ENCODE peak calls at places on chromosomes 11 and 22, in four cellular contexts. One of them, this sample, is unnamed.

GRCh38 chr11:47918882-47919495 is 61.4 kb upstream of the PTPRJ start:
- DNase-seq in K562: no peak
- DNase-seq in A549: peak; percentile 54
- DNase-seq in HepG2: no peak
- DNase-seq in this sample: no peak

GRCh38 chr22:29813563-29813962 is 24.5 kb downstream of the ASCC2 start:
- DNase-seq in A549: peak; percentile 80
- DNase-seq in K562: peak; percentile 64
- DNase-seq in HepG2: no peak
- DNase-seq in this sample: no peak

GRCh38 chr11:57668467-57668890 is 565 bp downstream of the ZDHHC5 start:
- DNase-seq in A549: no peak
- DNase-seq in K562: no peak
- DNase-seq in HepG2: no peak
- DNase-seq in this sample: no peak

GRCh38 chr11:67644042-67644441 is 4.5 kb upstream of the TBX10 start:
- DNase-seq in K562: peak; percentile 35
- DNase-seq in HepG2: peak; percentile 43
- DNase-seq in A549: peak; percentile 48
- DNase-seq in this sample: peak; percentile 22

GRCh38 chr22:25933158-25933788 is 191.3 kb downstream of the MYO18B start:
- DNase-seq in A549: no peak
- DNase-seq in HepG2: no peak
- DNase-seq in K562: no peak
- DNase-seq in this sample: no peak

GRCh38 chr22:40240671-40241070 is 62.9 kb downstream of the TNRC6B start:
- DNase-seq in A549: no peak
- DNase-seq in HepG2: no peak
- DNase-seq in K562: no peak
- DNase-seq in this sample: no peak

GRCh38 chr11:117879516-117880480 is 3.3 kb upstream of the FXYD6 start:
- DNase-seq in A549: no peak
- DNase-seq in K562: no peak
- DNase-seq in HepG2: no peak
- DNase-seq in this sample: no peak

GRCh38 chr11:109865558-109866186 is 227.5 kb upstream of the ZC3H12C start:
- DNase-seq in A549: no peak
- DNase-seq in K562: no peak
- DNase-seq in HepG2: no peak
- DNase-seq in this sample: peak; percentile 12

GRCh38 chr11:63564056-63564784 is 1.0 kb upstream of the PLAAT2 start:
- DNase-seq in A549: no peak
- DNase-seq in HepG2: no peak
- DNase-seq in K562: no peak
- DNase-seq in this sample: no peak

GRCh38 chr11:92886243-92886905 is 83.1 kb upstream of the MTNR1B start:
- DNase-seq in A549: peak; percentile 38
- DNase-seq in K562: peak; percentile 51
- DNase-seq in HepG2: peak; percentile 54
- DNase-seq in this sample: peak; percentile 32

GRCh38 chr11:108890482-108891092 is 225.7 kb downstream of the DDX10 start:
- DNase-seq in A549: no peak
- DNase-seq in K562: no peak
- DNase-seq in HepG2: no peak
- DNase-seq in this sample: no peak

GRCh38 chr11:76637491-76638266 is 32.9 kb downstream of the LRRC32 start:
- DNase-seq in A549: no peak
- DNase-seq in K562: no peak
- DNase-seq in HepG2: no peak
- DNase-seq in this sample: no peak

GRCh38 chr11:33724644-33725035 is 11.6 kb downstream of the CD59 start:
- DNase-seq in HepG2: no peak
- DNase-seq in K562: no peak
- DNase-seq in A549: no peak
- DNase-seq in this sample: no peak

GRCh38 chr11:7251836-7252682 is at the start of gene SYT9:
- DNase-seq in K562: peak; percentile 16
- DNase-seq in HepG2: no peak
- DNase-seq in A549: peak; percentile 38
- DNase-seq in this sample: peak; percentile 89

GRCh38 chr11:33383075-33383919 is 126.1 kb downstream of the HIPK3 start:
- DNase-seq in K562: no peak
- DNase-seq in A549: no peak
- DNase-seq in HepG2: no peak
- DNase-seq in this sample: no peak

GRCh38 chr11:95682552-95682951 is 107.0 kb downstream of the FAM76B start:
- DNase-seq in HepG2: no peak
- DNase-seq in K562: no peak
- DNase-seq in A549: no peak
- DNase-seq in this sample: no peak

GRCh38 chr11:117633186-117633585 is 163.8 kb downstream of the DSCAML1 start:
- DNase-seq in A549: no peak
- DNase-seq in K562: no peak
- DNase-seq in HepG2: no peak
- DNase-seq in this sample: no peak

GRCh38 chr11:116530705-116531104 is 242.1 kb downstream of the BUD13 start:
- DNase-seq in K562: no peak
- DNase-seq in A549: no peak
- DNase-seq in HepG2: no peak
- DNase-seq in this sample: no peak

GRCh38 chr22:17764036-17764435 is 10.2 kb downstream of the BID start:
- DNase-seq in HepG2: no peak
- DNase-seq in K562: no peak
- DNase-seq in A549: no peak
- DNase-seq in this sample: no peak

GRCh38 chr11:78061088-78061920 is 2.4 kb upstream of the THRSP start:
- DNase-seq in K562: no peak
- DNase-seq in A549: no peak
- DNase-seq in HepG2: peak; percentile 64
- DNase-seq in this sample: no peak

GRCh38 chr11:65625628-65626342 is 10.2 kb downstream of the PCNX3 start:
- DNase-seq in K562: peak; percentile 32
- DNase-seq in HepG2: no peak
- DNase-seq in A549: peak; percentile 69
- DNase-seq in this sample: peak; percentile 52

GRCh38 chr11:64878223-64878493 is 263 bp downstream of the EHD1 start:
- DNase-seq in A549: no peak
- DNase-seq in K562: no peak
- DNase-seq in HepG2: no peak
- DNase-seq in this sample: no peak

GRCh38 chr11:64070301-64070656 is 34.5 kb downstream of the FLRT1 start:
- DNase-seq in HepG2: no peak
- DNase-seq in K562: no peak
- DNase-seq in A549: no peak
- DNase-seq in this sample: no peak

GRCh38 chr11:130160460-130161090 is 993 bp downstream of the ST14 start:
- DNase-seq in K562: no peak
- DNase-seq in A549: no peak
- DNase-seq in HepG2: no peak
- DNase-seq in this sample: no peak

GRCh38 chr11:61488651-61489291 is 19.8 kb upstream of the LRRC10B start:
- DNase-seq in HepG2: peak; percentile 89
- DNase-seq in A549: no peak
- DNase-seq in K562: peak; percentile 48
- DNase-seq in this sample: peak; percentile 76

GRCh38 chr22:43707650-43708049 is 104.5 kb downstream of the EFCAB6 start:
- DNase-seq in K562: no peak
- DNase-seq in A549: no peak
- DNase-seq in HepG2: no peak
- DNase-seq in this sample: no peak

GRCh38 chr22:41334951-41335635 is 33.8 kb downstream of the ZC3H7B start:
- DNase-seq in HepG2: no peak
- DNase-seq in A549: no peak
- DNase-seq in K562: no peak
- DNase-seq in this sample: no peak

GRCh38 chr11:34358258-34358665 is 452 bp upstream of the ABTB2 start:
- DNase-seq in A549: peak; percentile 71
- DNase-seq in K562: peak; percentile 76
- DNase-seq in HepG2: peak; percentile 75
- DNase-seq in this sample: peak; percentile 65

GRCh38 chr11:13891911-13892310 is 70.6 kb upstream of the SPON1 start:
- DNase-seq in HepG2: no peak
- DNase-seq in A549: no peak
- DNase-seq in K562: peak; percentile 17
- DNase-seq in this sample: no peak

GRCh38 chr11:64021742-64022067 is 14.0 kb upstream of the FLRT1 start:
- DNase-seq in A549: no peak
- DNase-seq in HepG2: no peak
- DNase-seq in K562: no peak
- DNase-seq in this sample: no peak

GRCh38 chr22:42763965-42764480 is 43.4 kb upstream of the A4GALT start:
- DNase-seq in K562: no peak
- DNase-seq in HepG2: no peak
- DNase-seq in A549: no peak
- DNase-seq in this sample: no peak

GRCh38 chr22:17077255-17077654 is 7.5 kb upstream of the IL17RA start:
- DNase-seq in HepG2: no peak
- DNase-seq in K562: no peak
- DNase-seq in A549: no peak
- DNase-seq in this sample: no peak

GRCh38 chr11:61378713-61379313 is 13.6 kb upstream of the TMEM216 start:
- DNase-seq in K562: no peak
- DNase-seq in A549: peak; percentile 72
- DNase-seq in HepG2: peak; percentile 49
- DNase-seq in this sample: no peak

GRCh38 chr11:28965824-28966223 is 857.6 kb downstream of the METTL15 start:
- DNase-seq in HepG2: no peak
- DNase-seq in A549: no peak
- DNase-seq in K562: no peak
- DNase-seq in this sample: no peak

GRCh38 chr11:119721129-119722120 is 7.6 kb downstream of the NECTIN1 start:
- DNase-seq in A549: peak; percentile 41
- DNase-seq in K562: peak; percentile 43
- DNase-seq in HepG2: peak; percentile 67
- DNase-seq in this sample: peak; percentile 77

GRCh38 chr11:69122642-69123431 is 32.9 kb upstream of the SMIM38 start:
- DNase-seq in K562: peak; percentile 56
- DNase-seq in A549: peak; percentile 97
- DNase-seq in HepG2: peak; percentile 91
- DNase-seq in this sample: peak; percentile 86

GRCh38 chr11:67441082-67441683 is 2.1 kb downstream of the CORO1B start:
- DNase-seq in K562: no peak
- DNase-seq in A549: no peak
- DNase-seq in HepG2: no peak
- DNase-seq in this sample: no peak

GRCh38 chr11:79249341-79249993 is 191.4 kb downstream of the TENM4 start:
- DNase-seq in HepG2: no peak
- DNase-seq in K562: no peak
- DNase-seq in A549: no peak
- DNase-seq in this sample: no peak

DNA sequence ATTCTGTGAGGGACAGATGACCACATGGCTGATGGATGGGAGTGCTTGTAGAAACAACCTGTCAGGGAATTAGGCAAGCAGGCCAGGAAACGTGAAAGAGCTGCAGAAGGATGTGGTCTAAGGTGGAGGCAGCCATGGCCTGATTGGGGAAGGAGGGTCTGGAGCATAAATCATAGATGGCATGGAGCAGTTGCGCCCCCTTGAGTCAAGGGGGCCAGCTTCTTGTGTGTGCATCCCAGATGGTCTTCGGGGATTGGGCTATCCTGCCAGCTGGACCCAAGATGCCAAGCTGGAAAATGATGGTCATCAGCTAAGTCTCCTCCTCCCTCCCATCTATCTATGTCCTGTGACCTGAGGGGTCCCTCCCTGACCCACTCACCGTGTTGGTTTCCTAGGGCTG is 119.4 kb upstream of the CLPB start:
- DNase-seq in K562: peak; percentile 28
- DNase-seq in A549: no peak
- DNase-seq in HepG2: no peak
- DNase-seq in this sample: peak; percentile 73
- TF ChIP-seq NR3C1 in K562: no peak
- TF ChIP-seq NR3C1 in A549: no peak
- TF ChIP-seq NR3C1 in HepG2: no peak
- TF ChIP-seq NR3C1 in this sample: no peak

DNA sequence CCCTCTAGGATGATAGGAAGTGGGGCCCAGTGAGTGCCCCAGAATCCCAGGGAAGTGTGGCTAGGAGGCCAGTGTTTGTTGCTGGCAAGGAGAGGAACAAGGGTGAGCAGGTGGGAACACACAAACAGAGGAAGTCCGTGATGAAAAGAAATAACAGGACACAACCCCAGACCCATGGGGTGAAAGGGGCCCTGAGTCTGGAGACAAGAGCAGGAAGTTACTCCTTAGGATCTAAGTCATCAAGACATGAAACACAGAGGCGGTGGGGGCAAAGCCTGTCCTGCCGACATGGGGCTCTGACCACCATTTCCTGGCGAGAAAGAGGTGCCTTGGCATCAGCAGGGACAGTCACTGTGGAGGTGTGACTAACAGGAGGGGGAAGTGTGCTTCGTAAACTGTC is 21.8 kb downstream of the CHST1 start:
- DNase-seq in K562: no peak
- DNase-seq in A549: no peak
- DNase-seq in HepG2: no peak
- DNase-seq in this sample: no peak
- TF ChIP-seq NR3C1 in K562: no peak
- TF ChIP-seq NR3C1 in A549: no peak
- TF ChIP-seq NR3C1 in HepG2: no peak
- TF ChIP-seq NR3C1 in this sample: no peak

GRCh38 chr11:1928891-1929541 is 9.5 kb downstream of the TNNT3 start:
- DNase-seq in HepG2: no peak
- DNase-seq in A549: no peak
- DNase-seq in K562: no peak
- DNase-seq in this sample: no peak

GRCh38 chr11:1931326-1931725 is 11.8 kb downstream of the TNNT3 start:
- DNase-seq in A549: no peak
- DNase-seq in HepG2: no peak
- DNase-seq in K562: no peak
- DNase-seq in this sample: peak; percentile 9

GRCh38 chr11:1929621-1930447 is 10.3 kb downstream of the TNNT3 start:
- DNase-seq in HepG2: no peak
- DNase-seq in K562: no peak
- DNase-seq in A549: no peak
- DNase-seq in this sample: peak; percentile 5

GRCh38 chr11:1931791-1932480 is 12.4 kb downstream of the TNNT3 start:
- DNase-seq in K562: no peak
- DNase-seq in A549: no peak
- DNase-seq in HepG2: no peak
- DNase-seq in this sample: peak; percentile 4

GRCh38 chr11:1930448-1930802 is 10.9 kb downstream of the TNNT3 start:
- DNase-seq in K562: no peak
- DNase-seq in HepG2: no peak
- DNase-seq in A549: no peak
- DNase-seq in this sample: no peak
- TF ChIP-seq NR3C1 in K562: no peak
- TF ChIP-seq NR3C1 in HepG2: no peak
- TF ChIP-seq NR3C1 in A549: no peak
- TF ChIP-seq NR3C1 in this sample: no peak

DNA sequence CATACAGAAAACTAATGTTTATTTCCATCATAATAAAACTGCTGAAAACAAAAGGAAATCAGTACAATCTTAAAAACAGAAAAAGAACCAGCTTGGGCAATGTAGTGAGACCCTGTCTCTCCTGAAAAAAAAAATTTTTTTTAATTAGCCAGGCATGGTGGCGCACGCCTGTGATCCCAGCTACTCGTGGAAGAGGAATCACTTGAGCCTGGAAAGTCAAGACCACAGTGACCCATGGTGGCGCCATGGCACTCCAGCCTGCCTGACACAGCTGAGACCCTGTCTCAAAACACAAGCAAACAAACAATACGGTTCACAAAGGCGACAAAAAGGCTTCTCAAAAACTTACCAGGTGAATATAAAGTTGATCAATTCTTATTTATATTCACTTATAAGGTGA is 289.7 kb downstream of the BRD1 start:
- DNase-seq in HepG2: no peak
- DNase-seq in A549: no peak
- DNase-seq in K562: no peak
- DNase-seq in this sample: no peak
- TF ChIP-seq NR3C1 in HepG2: no peak
- TF ChIP-seq NR3C1 in A549: no peak
- TF ChIP-seq NR3C1 in K562: no peak
- TF ChIP-seq NR3C1 in this sample: no peak

This sample was measured in WTC11.